ENCODE peak calls at places on chromosomes 6 and 20, in four cellular contexts. One of them, this sample, is unnamed.

GRCh38 chr20:60219984-60220540 is 261.8 kb downstream of the CDH26 start:
- DNase-seq in SW 1271: no peak
- DNase-seq in BE2C: no peak
- DNase-seq in NCI-H345: no peak
- DNase-seq in this sample: no peak

GRCh38 chr6:138691595-138692057 is 81.9 kb upstream of the CCDC28A start:
- DNase-seq in SW 1271: peak
- DNase-seq in BE2C: no peak
- DNase-seq in NCI-H345: peak
- DNase-seq in this sample: no peak

GRCh38 chr6:5497896-5498578 is 236.7 kb downstream of the FARS2 start:
- DNase-seq in SW 1271: peak
- DNase-seq in BE2C: no peak
- DNase-seq in NCI-H345: no peak
- DNase-seq in this sample: peak

GRCh38 chr6:30557683-30557981 is 537 bp downstream of the PRR3 start:
- DNase-seq in SW 1271: no peak
- DNase-seq in BE2C: no peak
- DNase-seq in NCI-H345: no peak
- DNase-seq in this sample: no peak

GRCh38 chr20:37850724-37851123 is 52.2 kb upstream of the VSTM2L start:
- DNase-seq in SW 1271: no peak
- DNase-seq in BE2C: no peak
- DNase-seq in NCI-H345: no peak
- DNase-seq in this sample: no peak

GRCh38 chr6:54993948-54994347 is 147.4 kb downstream of the FAM83B start:
- DNase-seq in SW 1271: no peak
- DNase-seq in BE2C: no peak
- DNase-seq in NCI-H345: no peak
- DNase-seq in this sample: no peak

GRCh38 chr20:50762435-50763201 is 31.2 kb downstream of the PARD6B start:
- DNase-seq in SW 1271: no peak
- DNase-seq in BE2C: peak
- DNase-seq in NCI-H345: no peak
- DNase-seq in this sample: peak

GRCh38 chr6:147195510-147195909 is 8.7 kb upstream of the STXBP5 start:
- DNase-seq in SW 1271: no peak
- DNase-seq in BE2C: no peak
- DNase-seq in NCI-H345: no peak
- DNase-seq in this sample: no peak

GRCh38 chr6:168699631-168700315 is 258.8 kb downstream of the SMOC2 start:
- DNase-seq in SW 1271: no peak
- DNase-seq in BE2C: no peak
- DNase-seq in NCI-H345: no peak
- DNase-seq in this sample: no peak

GRCh38 chr20:437787-438486 is 24.4 kb downstream of the TBC1D20 start:
- DNase-seq in SW 1271: no peak
- DNase-seq in BE2C: no peak
- DNase-seq in NCI-H345: no peak
- DNase-seq in this sample: no peak

GRCh38 chr20:56372850-56373249 is 14.1 kb downstream of the FAM210B start:
- DNase-seq in SW 1271: no peak
- DNase-seq in BE2C: no peak
- DNase-seq in NCI-H345: no peak
- DNase-seq in this sample: no peak

GRCh38 chr20:62925420-62926228 is 681 bp downstream of the DIDO1 start:
- DNase-seq in SW 1271: peak
- DNase-seq in BE2C: no peak
- DNase-seq in NCI-H345: peak
- DNase-seq in this sample: no peak

GRCh38 chr6:118344014-118344670 is 204.0 kb upstream of the PLN start:
- DNase-seq in SW 1271: no peak
- DNase-seq in BE2C: no peak
- DNase-seq in NCI-H345: no peak
- DNase-seq in this sample: no peak

GRCh38 chr20:52948491-52948890 is 23.7 kb upstream of the TSHZ2 start:
- DNase-seq in SW 1271: no peak
- DNase-seq in BE2C: no peak
- DNase-seq in NCI-H345: no peak
- DNase-seq in this sample: no peak

GRCh38 chr6:133241088-133241900 is at the start of gene EYA4:
- DNase-seq in SW 1271: peak
- DNase-seq in BE2C: peak
- DNase-seq in NCI-H345: no peak
- DNase-seq in this sample: peak

GRCh38 chr6:137723273-137724017 is 143.6 kb upstream of the TNFAIP3 start:
- DNase-seq in SW 1271: no peak
- DNase-seq in BE2C: no peak
- DNase-seq in NCI-H345: no peak
- DNase-seq in this sample: no peak

GRCh38 chr6:46932941-46933340 is 11.2 kb upstream of the ADGRF5 start:
- DNase-seq in SW 1271: no peak
- DNase-seq in BE2C: no peak
- DNase-seq in NCI-H345: no peak
- DNase-seq in this sample: no peak

GRCh38 chr6:36954262-36954931 is at the start of gene PI16:
- DNase-seq in SW 1271: no peak
- DNase-seq in BE2C: no peak
- DNase-seq in NCI-H345: no peak
- DNase-seq in this sample: no peak

GRCh38 chr6:33609019-33609418 is 12.1 kb upstream of the ITPR3 start:
- DNase-seq in SW 1271: no peak
- DNase-seq in BE2C: no peak
- DNase-seq in NCI-H345: no peak
- DNase-seq in this sample: no peak

GRCh38 chr20:24872291-24873014 is 76.6 kb upstream of the CST7 start:
- DNase-seq in SW 1271: no peak
- DNase-seq in BE2C: peak
- DNase-seq in NCI-H345: peak
- DNase-seq in this sample: no peak

GRCh38 chr6:151230277-151230577 is 9.5 kb upstream of the AKAP12 start:
- DNase-seq in SW 1271: no peak
- DNase-seq in BE2C: no peak
- DNase-seq in NCI-H345: no peak
- DNase-seq in this sample: no peak

GRCh38 chr20:10603971-10604864 is 69.6 kb downstream of the JAG1 start:
- DNase-seq in SW 1271: peak
- DNase-seq in BE2C: no peak
- DNase-seq in NCI-H345: no peak
- DNase-seq in this sample: peak

GRCh38 chr20:62143976-62144825 is 632 bp downstream of the SS18L1 start:
- DNase-seq in SW 1271: peak
- DNase-seq in BE2C: peak
- DNase-seq in NCI-H345: peak
- DNase-seq in this sample: no peak

GRCh38 chr20:57528148-57528547 is 3.2 kb upstream of the CTCFL start:
- DNase-seq in SW 1271: no peak
- DNase-seq in BE2C: no peak
- DNase-seq in NCI-H345: no peak
- DNase-seq in this sample: no peak

GRCh38 chr6:89310929-89311328 is 4.2 kb downstream of the GABRR2 start:
- DNase-seq in SW 1271: no peak
- DNase-seq in BE2C: peak
- DNase-seq in NCI-H345: no peak
- DNase-seq in this sample: no peak

GRCh38 chr6:34414999-34415858 is 10.6 kb downstream of the RPS10 start:
- DNase-seq in SW 1271: peak
- DNase-seq in BE2C: peak
- DNase-seq in NCI-H345: no peak
- DNase-seq in this sample: peak

GRCh38 chr6:82371799-82372508 is 8.3 kb downstream of the TPBG start:
- DNase-seq in SW 1271: no peak
- DNase-seq in BE2C: no peak
- DNase-seq in NCI-H345: no peak
- DNase-seq in this sample: peak